ENCODE peak calls at places on chromosome 21, in four cellular contexts. D is HEK293T, G is K562, M is WTC11. Q is an unnamed sample.
A peak's percentile ranks its signal among the peaks of the same experiment; 100 is the strongest.

GRCh38 chr21:21156919-21157318 is 158.7 kb downstream of the NCAM2 start:
- DNase-seq in G (peak; percentile 37), M (no peak), D (no peak), Q (no peak)

GRCh38 chr21:46663754-46664153 is 28.3 kb downstream of the PRMT2 start:
- DNase-seq in M (no peak), G (no peak), D (no peak), Q (no peak)

GRCh38 chr21:27213328-27213727 is 246.4 kb upstream of the ADAMTS5 start:
- DNase-seq in M (no peak), D (no peak), G (no peak), Q (no peak)

GRCh38 chr21:31872452-31873274 is at the start of gene HUNK:
- DNase-seq in M (peak; percentile 79), G (no peak), D (peak; percentile 57), Q (peak; percentile 29)

GRCh38 chr21:22806278-22806677 is 1808.1 kb downstream of the NCAM2 start:
- DNase-seq in D (no peak), M (no peak), G (no peak), Q (no peak)

GRCh38 chr21:22575165-22575584 is 1577.0 kb downstream of the NCAM2 start:
- DNase-seq in G (peak; percentile 21), M (peak; percentile 25), D (peak; percentile 59), Q (no peak)

GRCh38 chr21:26374817-26375216 is 198.3 kb downstream of the CYYR1 start:
- DNase-seq in M (no peak), D (no peak), G (no peak), Q (no peak)

GRCh38 chr21:36120304-36120902 is 14.5 kb upstream of the CBR3 start:
- DNase-seq in G (no peak), D (no peak), M (no peak), Q (no peak)

GRCh38 chr21:34524671-34525601 is 12.9 kb upstream of the KCNE1 start:
- DNase-seq in G (no peak), M (peak; percentile 61), D (no peak), Q (no peak)

GRCh38 chr21:39025198-39025597 is 158.1 kb downstream of the PSMG1 start:
- DNase-seq in M (no peak), G (no peak), D (no peak), Q (no peak)

GRCh38 chr21:36553406-36553805 is 73.5 kb upstream of the CLDN14 start:
- DNase-seq in D (no peak), G (no peak), M (no peak), Q (no peak)

GRCh38 chr21:31181089-31181757 is 142.9 kb upstream of the KRTAP19-8 start:
- DNase-seq in D (no peak), M (no peak), G (no peak), Q (no peak)

GRCh38 chr21:35010450-35010849 is 38.7 kb downstream of the RUNX1 start:
- DNase-seq in D (no peak), G (no peak), M (no peak), Q (no peak)

GRCh38 chr21:32921632-32922230 is 104.0 kb upstream of the OLIG2 start:
- DNase-seq in G (peak; percentile 67), M (peak; percentile 72), D (peak; percentile 43), Q (no peak)

GRCh38 chr21:18622383-18622782 is 218.8 kb upstream of the TMPRSS15 start:
- DNase-seq in M (no peak), D (no peak), G (no peak), Q (no peak)

GRCh38 chr21:17688912-17689874 is 76.5 kb upstream of the BTG3 start:
- DNase-seq in M (peak; percentile 50), D (no peak), G (peak; percentile 44), Q (peak; percentile 33)

GRCh38 chr21:35239811-35240219 is 190.7 kb upstream of the RUNX1 start:
- DNase-seq in D (peak; percentile 23), M (no peak), G (no peak), Q (no peak)

GRCh38 chr21:31505975-31506374 is 153.5 kb upstream of the SOD1 start:
- DNase-seq in M (no peak), D (no peak), G (no peak), Q (no peak)

GRCh38 chr21:31459457-31459856 is 115.4 kb upstream of the TIAM1 start:
- DNase-seq in G (peak; percentile 40), M (no peak), D (peak; percentile 48), Q (no peak)

GRCh38 chr21:16588433-16588860 is 858.7 kb downstream of the USP25 start:
- DNase-seq in G (no peak), M (peak; percentile 45), D (peak; percentile 69), Q (no peak)
- TF ChIP-seq ELF4 in G (no peak), M (no peak), D (no peak), Q (no peak)

DNA sequence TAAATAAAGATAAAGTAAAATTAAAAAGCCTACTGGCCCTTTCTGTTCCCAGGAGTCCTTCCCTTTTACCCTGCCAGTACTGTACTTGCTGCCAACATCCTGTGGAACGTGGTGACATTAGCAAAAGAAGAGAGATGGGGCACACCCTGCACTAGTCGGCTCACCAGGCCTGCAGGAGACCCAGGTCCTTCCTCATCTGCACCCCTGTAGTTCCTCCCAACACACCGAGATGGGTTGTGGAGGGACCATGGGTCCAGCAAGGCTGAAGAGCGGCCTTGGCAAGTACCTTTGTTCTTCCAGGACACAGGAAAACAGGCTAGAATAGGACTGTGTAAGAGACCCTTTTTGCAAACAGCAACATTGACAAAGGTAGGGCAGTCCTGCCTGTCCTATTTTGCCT is 98.7 kb upstream of the TMPRSS2 start:
- DNase-seq in D (no peak), G (no peak), M (no peak), Q (no peak)
- TF ChIP-seq ELF4 in D (no peak), G (no peak), M (no peak), Q (no peak)

DNA sequence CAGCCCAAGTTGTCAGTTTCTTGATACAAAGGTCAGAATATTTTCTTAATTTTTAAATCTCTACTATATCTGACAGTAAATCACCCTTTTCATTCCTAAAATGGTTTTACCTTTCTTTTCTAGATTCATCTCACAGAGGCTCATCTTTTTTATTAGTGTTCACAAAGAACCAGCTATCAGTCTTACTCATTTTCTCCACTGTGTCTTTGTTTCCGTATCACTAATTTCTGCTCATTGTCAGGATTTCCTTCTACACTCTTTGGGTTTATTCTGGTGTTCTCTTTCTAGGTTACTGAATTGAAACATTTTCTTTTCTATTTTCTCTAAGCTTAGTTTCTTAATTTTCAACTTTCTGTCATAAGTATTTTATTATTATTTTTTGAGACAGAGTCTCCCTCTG is 8.7 kb downstream of the AGPAT3 start:
- DNase-seq in G (no peak), M (no peak), D (no peak), Q (no peak)
- TF ChIP-seq ELF4 in G (no peak), M (no peak), D (no peak), Q (no peak)

DNA sequence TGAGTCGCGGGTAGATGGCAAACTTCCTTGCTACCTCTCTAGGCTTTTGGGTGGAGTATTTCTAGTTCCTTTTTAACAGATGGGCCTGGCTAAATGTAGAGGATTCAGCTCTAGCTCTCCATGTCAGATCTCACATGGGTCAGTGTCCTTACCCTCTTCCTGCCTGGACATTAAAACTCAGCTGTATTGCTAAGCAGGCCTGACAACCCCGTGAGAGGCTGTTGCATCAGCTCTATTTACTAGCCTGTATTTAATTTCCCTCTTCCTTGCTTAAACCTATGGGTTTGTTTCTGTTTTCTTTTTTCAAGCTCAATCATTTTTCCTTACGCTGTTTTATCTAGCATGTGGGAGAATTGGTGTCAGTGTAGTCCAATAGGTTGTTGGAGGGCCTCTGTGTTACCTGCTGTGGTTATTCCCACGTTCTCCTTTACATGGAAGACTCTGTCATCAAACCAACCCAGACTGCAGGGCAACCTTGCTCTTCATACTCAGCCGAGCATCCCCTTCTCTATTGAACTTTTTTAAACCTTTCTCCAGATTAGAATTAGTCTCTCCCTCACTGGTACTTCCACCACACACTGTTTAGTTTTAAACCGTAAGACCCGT is 79.5 kb upstream of the BACH1 start:
- DNase-seq in G (no peak), M (no peak), D (no peak), Q (no peak)
- TF ChIP-seq ELF4 in G (no peak), M (no peak), D (no peak), Q (no peak)

GRCh38 chr21:43268804-43269186 is 100.0 kb downstream of the CRYAA start:
- DNase-seq in M (no peak), D (no peak), G (no peak), Q (no peak)
- TF ChIP-seq ELF4 in M (no peak), D (no peak), G (no peak), Q (no peak)

DNA sequence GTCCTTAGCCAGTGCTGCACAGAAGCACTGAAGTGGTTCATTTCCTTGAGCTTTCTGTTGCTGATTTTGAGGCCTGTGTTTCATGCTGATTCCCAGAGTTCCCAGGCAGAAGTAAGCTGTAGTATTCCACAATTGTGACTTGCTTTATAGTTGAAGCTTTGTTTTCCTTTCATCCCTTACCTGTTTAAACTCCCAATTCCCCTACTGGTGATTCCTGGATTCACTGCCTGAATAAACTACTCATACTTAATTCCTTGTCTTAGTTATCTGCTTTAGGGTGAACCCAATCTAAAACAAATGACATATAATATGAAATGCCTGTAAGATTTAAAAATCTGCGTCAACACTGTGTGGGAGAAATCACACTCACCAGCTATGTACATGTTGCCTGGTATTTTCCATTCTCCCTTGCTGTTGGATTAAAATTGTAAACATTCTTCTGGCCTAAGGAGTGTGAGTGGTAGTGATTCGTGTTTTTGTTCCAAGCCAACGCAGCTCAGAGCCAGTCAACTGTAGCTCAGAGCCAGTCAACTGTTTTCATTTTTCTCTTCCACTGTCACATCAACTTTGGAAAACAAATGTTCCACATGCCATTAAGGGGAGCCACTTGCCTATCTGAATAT is 879.4 kb downstream of the MRPL39 start:
- DNase-seq in M (no peak), G (no peak), D (no peak), Q (no peak)
- TF ChIP-seq ELF4 in M (no peak), G (no peak), D (no peak), Q (no peak)

DNA sequence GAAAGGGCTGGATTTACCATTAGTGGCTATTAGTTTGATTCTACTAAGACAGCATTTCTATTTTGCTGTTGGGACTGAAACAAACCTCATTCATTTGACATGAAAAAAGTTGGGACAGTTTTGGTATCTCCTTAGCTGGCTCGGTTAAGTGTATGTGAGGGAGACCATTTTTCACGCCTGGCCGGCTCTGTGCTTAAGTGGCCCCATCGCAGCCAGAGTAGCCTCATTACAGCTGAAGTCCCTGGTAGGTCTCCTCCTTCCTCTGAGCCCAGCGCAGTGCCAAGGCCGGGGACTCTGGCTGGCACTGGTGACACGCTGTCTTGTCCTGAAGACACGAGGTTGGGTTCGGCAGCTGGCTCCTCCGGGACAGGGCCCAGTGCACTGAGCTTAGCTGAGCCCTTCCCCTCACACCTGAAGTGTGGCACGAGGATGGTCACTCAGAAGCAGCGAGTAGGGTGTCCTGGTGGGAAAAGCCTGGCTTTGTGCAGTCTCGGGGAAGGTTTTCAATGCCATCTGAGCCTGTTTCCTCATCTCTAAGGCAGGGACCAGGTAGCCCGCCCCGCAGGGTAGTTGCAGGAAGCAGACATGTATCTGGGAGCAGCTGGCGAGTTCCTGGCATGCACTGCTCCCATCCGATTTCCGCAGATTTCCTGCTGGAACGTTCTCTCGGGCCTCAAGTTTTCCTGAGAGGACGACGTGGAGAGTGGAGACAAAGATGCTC is 196.5 kb downstream of the DYRK1A start:
- DNase-seq in D (no peak), G (peak; percentile 37), M (peak; percentile 26), Q (no peak)
- TF ChIP-seq ELF4 in D (no peak), G (no peak), M (no peak), Q (no peak)

GRCh38 chr21:44867999-44868700 is 5.3 kb downstream of the PTTG1IP start:
- DNase-seq in G (no peak), D (no peak), M (no peak), Q (no peak)

GRCh38 chr21:44866780-44867179 is 6.7 kb downstream of the PTTG1IP start:
- DNase-seq in G (peak; percentile 48), D (no peak), M (no peak), Q (peak; percentile 45)

GRCh38 chr21:44862869-44863685 is 10.4 kb downstream of the PTTG1IP start:
- DNase-seq in G (no peak), M (no peak), D (no peak), Q (no peak)

GRCh38 chr21:44867464-44867863 is 6.0 kb downstream of the PTTG1IP start:
- DNase-seq in M (no peak), G (no peak), D (no peak), Q (no peak)

GRCh38 chr21:44865561-44866280 is 7.8 kb downstream of the PTTG1IP start:
- DNase-seq in G (no peak), D (no peak), M (no peak), Q (no peak)
- TF ChIP-seq ELF4 in G (no peak), D (no peak), M (no peak), Q (no peak)

Q was measured in HepG2.